ENCODE peak calls at places on chromosomes 1 and 21, in six cellular contexts. J is stomach, W is GM23338, K is prostate gland, R is GM12891, M is breast epithelium. X is an unnamed sample.

GRCh38 chr1:151013518-151013917 is 5.3 kb downstream of the PRUNE1 start:
- DNase-seq in R (no peak), W (no peak), K (no peak), M (no peak), J (peak; percentile 63), X (no peak)

GRCh38 chr1:113669988-113670387 is 89.3 kb downstream of the PHTF1 start:
- DNase-seq in W (no peak), M (no peak), R (no peak), K (no peak), J (no peak), X (no peak)

GRCh38 chr1:25641931-25642611 is 25.5 kb downstream of the MAN1C1 start:
- DNase-seq in W (no peak), M (no peak), K (no peak), R (no peak), J (no peak), X (no peak)

GRCh38 chr1:231106347-231106746 is 55.5 kb upstream of the TRIM67 start:
- DNase-seq in K (no peak), J (no peak), M (no peak), W (no peak), R (no peak), X (no peak)

GRCh38 chr1:97163591-97164275 is 442.1 kb downstream of the PTBP2 start:
- DNase-seq in K (no peak), W (no peak), J (no peak), R (no peak), M (no peak), X (no peak)

GRCh38 chr1:89918794-89919155 is 76.1 kb upstream of the ZNF326 start:
- DNase-seq in K (no peak), W (no peak), J (no peak), R (no peak), M (no peak), X (no peak)

GRCh38 chr1:3011631-3012510 is 9.4 kb upstream of the ACTRT2 start:
- DNase-seq in K (no peak), J (no peak), R (no peak), M (peak; percentile 37), W (no peak), X (no peak)

GRCh38 chr1:24254783-24255182 is 64.4 kb upstream of the GRHL3 start:
- DNase-seq in W (peak; percentile 19), J (no peak), R (no peak), K (no peak), M (no peak), X (peak; percentile 8)

GRCh38 chr1:114152211-114153050 is 1.2 kb downstream of the SYT6 start:
- DNase-seq in K (peak; percentile 10), J (peak; percentile 37), M (no peak), R (peak; percentile 36), W (peak; percentile 61), X (no peak)

GRCh38 chr1:217274416-217274815 is 356.5 kb downstream of the GPATCH2 start:
- DNase-seq in K (no peak), M (no peak), R (no peak), J (no peak), W (no peak), X (no peak)

GRCh38 chr1:209585672-209586071 is 2.2 kb downstream of the CAMK1G start:
- DNase-seq in K (peak; percentile 35), J (peak; percentile 65), R (no peak), W (peak; percentile 63), M (no peak), X (no peak)

GRCh38 chr21:36065497-36066036 is 4.3 kb upstream of the CBR1 start:
- DNase-seq in W (no peak), R (no peak), K (no peak), M (no peak), J (no peak), X (no peak)

GRCh38 chr1:207644852-207645631 is at the start of gene CR1L:
- DNase-seq in K (peak; percentile 65), M (peak; percentile 78), R (peak; percentile 47), J (peak; percentile 80), W (peak; percentile 97), X (no peak)

GRCh38 chr1:206081811-206082210 is 28.8 kb downstream of the RHEX start:
- DNase-seq in M (no peak), J (peak; percentile 31), W (no peak), K (no peak), R (no peak), X (no peak)

GRCh38 chr1:59020151-59020997 is 236.5 kb upstream of the JUN start:
- DNase-seq in J (peak; percentile 56), K (peak; percentile 31), M (no peak), R (no peak), W (no peak), X (no peak)

GRCh38 chr1:33050221-33051076 is 13.8 kb upstream of the AK2 start:
- DNase-seq in W (peak; percentile 23), R (no peak), K (no peak), M (no peak), J (no peak), X (peak; percentile 72)

GRCh38 chr1:67755619-67756018 is 70.6 kb downstream of the GADD45A start:
- DNase-seq in J (no peak), K (no peak), M (no peak), R (no peak), W (no peak), X (no peak)

DNA sequence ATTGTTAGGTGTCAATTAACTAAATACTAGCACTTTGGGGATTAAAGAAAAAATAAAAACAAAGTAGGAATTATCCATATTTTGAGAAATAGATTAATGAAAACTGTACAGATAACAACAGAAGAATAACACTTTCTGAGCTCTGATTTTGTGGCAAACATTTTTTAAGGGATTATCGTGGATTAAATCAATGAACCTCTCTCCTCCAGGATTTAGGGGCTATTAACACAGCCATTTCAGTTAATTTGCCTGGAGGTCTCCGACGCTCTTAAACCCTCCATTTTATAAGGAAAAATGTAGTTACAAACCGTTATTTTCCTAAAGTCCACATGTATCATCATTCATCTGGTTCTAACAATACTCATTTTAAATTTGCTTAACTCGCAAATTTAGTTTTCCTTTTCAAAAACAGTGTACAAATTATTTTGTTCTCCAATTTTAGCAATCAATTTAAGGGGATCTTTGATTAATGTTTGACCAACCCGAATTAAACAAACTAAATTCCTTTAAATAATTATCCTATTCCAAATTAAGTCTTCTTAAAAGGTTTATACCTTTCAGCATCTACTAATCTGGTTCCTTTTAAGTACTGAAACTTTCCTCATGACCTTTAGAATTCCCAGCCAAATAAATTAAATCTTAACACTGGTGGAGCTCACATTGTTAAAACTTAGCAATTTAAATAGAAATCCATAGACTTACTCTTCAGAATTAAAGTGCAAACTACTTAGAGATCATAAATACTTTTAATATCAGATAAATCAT is 30.7 kb upstream of the RNF187 start:
- DNase-seq in J (no peak), W (no peak), K (no peak), M (no peak), R (no peak), X (no peak)
- TF ChIP-seq POLR2AphosphoS5 in J (no peak), W (no peak), K (no peak), M (no peak), R (no peak), X (no peak)

GRCh38 chr1:226652613-226653012 is 86.5 kb downstream of the ITPKB start:
- DNase-seq in R (no peak), J (no peak), W (no peak), K (no peak), M (no peak), X (no peak)
- TF ChIP-seq POLR2AphosphoS5 in R (no peak), J (no peak), W (no peak), K (no peak), M (no peak), X (no peak)

GRCh38 chr1:65002508-65003315 is 36.4 kb upstream of the JAK1 start:
- DNase-seq in M (peak; percentile 84), W (peak; percentile 83), J (peak; percentile 77), R (peak; percentile 33), K (peak; percentile 81), X (peak; percentile 29)
- TF ChIP-seq POLR2AphosphoS5 in M (peak; percentile 91), W (no peak), J (peak; percentile 76), R (no peak), K (peak; percentile 45), X (peak; percentile 33)

GRCh38 chr1:154956557-154956956 is 658 bp upstream of the PBXIP1 start:
- DNase-seq in M (no peak), W (no peak), R (no peak), K (no peak), J (no peak), X (no peak)
- TF ChIP-seq POLR2AphosphoS5 in M (no peak), W (peak; percentile 0), R (no peak), K (no peak), J (no peak), X (no peak)

DNA sequence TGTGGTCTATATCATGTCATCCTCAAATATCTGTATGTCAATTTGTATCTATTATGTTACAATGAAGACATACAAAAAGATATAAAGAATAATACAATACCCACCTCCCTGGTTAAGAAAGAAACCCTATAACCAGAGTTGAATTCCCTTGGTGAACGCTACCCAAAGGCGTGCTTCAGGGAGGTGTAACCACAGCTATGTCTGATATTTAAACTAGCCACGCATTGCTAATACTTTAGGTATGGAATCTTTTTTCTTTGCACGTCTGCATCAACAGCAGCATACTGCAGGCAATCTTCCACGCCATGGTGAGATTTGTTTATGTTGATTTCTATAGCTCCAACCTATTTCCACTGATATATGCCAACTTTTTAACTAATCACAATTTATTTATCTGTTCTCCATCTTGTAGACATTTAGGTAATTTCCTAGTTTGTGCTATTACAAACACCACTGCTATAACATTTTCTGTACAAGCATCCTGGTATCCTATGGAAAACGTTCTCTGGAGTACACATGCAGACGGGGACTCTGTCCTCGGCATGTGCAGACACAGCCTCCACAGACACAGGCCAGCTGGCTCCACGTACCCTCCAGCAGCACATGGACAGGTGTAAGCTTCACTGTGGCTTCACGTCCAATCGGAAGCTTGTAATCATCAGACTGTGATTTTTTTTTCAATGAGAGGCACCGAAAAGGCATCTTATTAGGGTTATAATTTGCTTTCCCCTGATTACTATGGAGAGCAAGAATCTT is 58.5 kb downstream of the HSF2BP start:
- DNase-seq in W (no peak), M (no peak), R (no peak), K (no peak), J (no peak), X (no peak)
- TF ChIP-seq POLR2AphosphoS5 in W (no peak), M (no peak), R (no peak), K (no peak), J (no peak), X (no peak)

X was measured in HCT116.